ENCODE peak calls at places on chromosomes 12 and 14, in nine cellular contexts. T is mesendoderm, V is NCI-H1105, H is COR-L47, Q is endothelial cell, O is GM12865, L is astrocyte of the hippocampus, R is mesothelial cell of epicardium, D is stromal cell of bone marrow. A is an unnamed sample.

GRCh38 chr14:63453443-63453936 is 89.7 kb downstream of the PPP2R5E start:
- DNase-seq in D (no peak), V (no peak), T (no peak), O (no peak), H (no peak), R (no peak), L (peak; percentile 29), Q (no peak), A (no peak)

GRCh38 chr12:104669057-104669770 is 212.5 kb downstream of the CHST11 start:
- DNase-seq in D (no peak), L (peak; percentile 81), V (peak; percentile 78), T (peak; percentile 40), H (peak; percentile 25), O (no peak), Q (no peak), R (no peak), A (peak; percentile 39)

GRCh38 chr12:3490848-3491382 is at the start of gene PRMT8:
- DNase-seq in Q (peak; percentile 59), T (peak; percentile 66), D (no peak), L (peak; percentile 21), O (no peak), R (no peak), H (no peak), V (peak; percentile 51), A (peak; percentile 57)

GRCh38 chr12:70028918-70029317 is 203.9 kb downstream of the MYRFL start:
- DNase-seq in L (no peak), T (no peak), Q (no peak), O (no peak), H (no peak), V (no peak), R (no peak), D (no peak), A (no peak)

GRCh38 chr12:25053021-25053271 is 104.0 kb upstream of the BCAT1 start:
- DNase-seq in D (no peak), Q (no peak), L (no peak), H (no peak), T (no peak), V (no peak), R (no peak), O (no peak), A (no peak)

GRCh38 chr12:104108755-104109445 is 29.1 kb downstream of the NFYB start:
- DNase-seq in R (peak; percentile 86), L (peak; percentile 90), D (peak; percentile 67), H (peak; percentile 75), V (peak; percentile 86), O (peak; percentile 89), Q (peak; percentile 87), T (peak; percentile 83), A (peak; percentile 62)

GRCh38 chr14:69460093-69460701 is 24.3 kb upstream of the PLEKHD1 start:
- DNase-seq in Q (peak; percentile 56), V (peak; percentile 55), D (peak; percentile 89), H (peak; percentile 35), T (peak; percentile 62), R (peak; percentile 52), O (peak; percentile 75), L (peak; percentile 86), A (no peak)

GRCh38 chr12:124862768-124863408 is 776 bp downstream of the SCARB1 start:
- DNase-seq in V (no peak), L (peak; percentile 44), R (no peak), Q (no peak), O (peak; percentile 68), D (no peak), T (peak; percentile 40), H (no peak), A (peak; percentile 56)

GRCh38 chr12:122031342-122032216 is 9.9 kb downstream of the BCL7A start:
- DNase-seq in D (no peak), T (peak; percentile 59), H (no peak), R (peak; percentile 66), Q (peak; percentile 82), O (peak; percentile 35), L (peak; percentile 48), V (no peak), A (peak; percentile 82)

GRCh38 chr14:100066984-100067383 is 1.8 kb downstream of the EVL start:
- DNase-seq in L (no peak), D (no peak), O (peak; percentile 56), Q (no peak), V (no peak), T (no peak), R (no peak), H (no peak), A (no peak)

GRCh38 chr12:77402726-77403125 is 337.4 kb upstream of the E2F7 start:
- DNase-seq in D (no peak), R (no peak), T (no peak), H (peak; percentile 79), L (peak; percentile 78), V (peak; percentile 49), Q (no peak), O (no peak), A (no peak)

GRCh38 chr12:112322882-112323547 is 59.2 kb downstream of the HECTD4 start:
- DNase-seq in O (no peak), Q (no peak), T (peak; percentile 10), V (no peak), H (no peak), D (no peak), L (no peak), R (no peak), A (no peak)

GRCh38 chr14:64654931-64655330 is 49.3 kb upstream of the PLEKHG3 start:
- DNase-seq in V (no peak), T (peak; percentile 16), R (no peak), Q (no peak), H (no peak), O (no peak), L (no peak), D (no peak), A (no peak)

A was measured in ELF-1.